ENCODE peak calls at places on chromosomes 11 and 22, in five cellular contexts. Y is kidney, K is ovary, O is upper lobe of left lung, G is Caco-2. V is an unnamed sample.
A peak's percentile ranks its signal among the peaks of the same experiment; 100 is the strongest.

GRCh38 chr11:45885274-45885920 is at the start of gene MAPK8IP1:
- DNase-seq in G (peak; percentile 67), O (peak; percentile 92), Y (peak; percentile 78), K (peak; percentile 43), V (peak; percentile 80)

GRCh38 chr11:94768602-94769511 is 701 bp downstream of the AMOTL1 start:
- DNase-seq in K (peak; percentile 28), G (no peak), O (peak; percentile 93), Y (peak; percentile 85), V (peak; percentile 54)

GRCh38 chr11:66478823-66479740 is 1.2 kb upstream of the DPP3 start:
- DNase-seq in Y (peak; percentile 85), K (peak; percentile 48), O (no peak), G (peak; percentile 74), V (peak; percentile 24)

GRCh38 chr22:47837703-47838102 is 1075.3 kb downstream of the TBC1D22A start:
- DNase-seq in G (no peak), O (no peak), K (no peak), Y (no peak), V (no peak)

GRCh38 chr22:21669026-21669425 is 3.2 kb downstream of the PPIL2 start:
- DNase-seq in K (no peak), Y (no peak), O (no peak), G (no peak), V (no peak)

GRCh38 chr11:100857236-100858005 is 170.3 kb downstream of the ARHGAP42 start:
- DNase-seq in G (no peak), K (no peak), O (no peak), Y (no peak), V (no peak)

GRCh38 chr11:84720706-84721402 is 906.3 kb downstream of the DLG2 start:
- DNase-seq in G (peak; percentile 28), O (peak; percentile 79), Y (peak; percentile 81), K (peak; percentile 14), V (peak; percentile 36)

GRCh38 chr11:76602431-76602861 is 68.1 kb downstream of the LRRC32 start:
- DNase-seq in G (no peak), O (peak; percentile 48), K (peak; percentile 84), Y (peak; percentile 82), V (no peak)

GRCh38 chr11:47204633-47204989 is 10.2 kb upstream of the DDB2 start:
- DNase-seq in Y (no peak), K (no peak), O (no peak), G (no peak), V (no peak)

GRCh38 chr22:48511211-48511610 is 1316.5 kb downstream of the BRD1 start:
- DNase-seq in Y (no peak), K (no peak), O (no peak), G (no peak), V (no peak)

GRCh38 chr11:125057370-125058060 is 5.6 kb upstream of the SLC37A2 start:
- DNase-seq in K (no peak), G (no peak), O (no peak), Y (peak; percentile 57), V (no peak)

GRCh38 chr11:62880803-62881578 is at the start of gene SLC3A2:
- DNase-seq in K (peak; percentile 89), Y (peak; percentile 97), O (peak; percentile 96), G (peak; percentile 92), V (peak; percentile 93)

GRCh38 chr11:134372961-134373360 is 39.1 kb downstream of the B3GAT1 start:
- DNase-seq in K (no peak), O (no peak), G (no peak), Y (peak; percentile 29), V (no peak)

GRCh38 chr22:34255042-34255441 is 334.8 kb upstream of the LARGE1 start:
- DNase-seq in Y (no peak), O (no peak), K (no peak), G (no peak), V (no peak)

GRCh38 chr11:78350646-78351165 is 66.9 kb downstream of the GAB2 start:
- DNase-seq in O (no peak), G (no peak), Y (no peak), K (no peak), V (peak; percentile 80)

GRCh38 chr22:25564979-25565677 is 653 bp downstream of the GRK3 start:
- DNase-seq in O (peak; percentile 92), G (peak; percentile 37), K (peak; percentile 24), Y (peak; percentile 81), V (no peak)

GRCh38 chr22:49247194-49247924 is 580.3 kb downstream of the BRD1 start:
- DNase-seq in K (no peak), Y (no peak), G (no peak), O (no peak), V (no peak)

GRCh38 chr11:4202749-4203148 is 108.2 kb downstream of the RRM1 start:
- DNase-seq in K (no peak), Y (no peak), G (no peak), O (no peak), V (no peak)

GRCh38 chr11:2102132-2102882 is 36.9 kb downstream of the IGF2 start:
- DNase-seq in K (no peak), Y (peak; percentile 37), O (no peak), G (no peak), V (no peak)

GRCh38 chr11:86182976-86183584 is 61.5 kb upstream of the EED start:
- DNase-seq in G (no peak), O (no peak), K (no peak), Y (no peak), V (no peak)

GRCh38 chr11:126277780-126278179 is 5.1 kb upstream of the TIRAP start:
- DNase-seq in K (no peak), Y (no peak), O (no peak), G (no peak), V (no peak)

GRCh38 chr22:37498289-37498909 is 12.2 kb upstream of the MFNG start:
- DNase-seq in K (no peak), O (peak; percentile 86), Y (no peak), G (peak; percentile 67), V (no peak)

GRCh38 chr11:34599406-34599901 is 21.4 kb upstream of the EHF start:
- DNase-seq in O (no peak), K (no peak), Y (no peak), G (peak; percentile 73), V (peak; percentile 72)

GRCh38 chr22:49657974-49658550 is 169.6 kb downstream of the BRD1 start:
- DNase-seq in K (no peak), Y (peak; percentile 59), O (no peak), G (no peak), V (no peak)

DNA sequence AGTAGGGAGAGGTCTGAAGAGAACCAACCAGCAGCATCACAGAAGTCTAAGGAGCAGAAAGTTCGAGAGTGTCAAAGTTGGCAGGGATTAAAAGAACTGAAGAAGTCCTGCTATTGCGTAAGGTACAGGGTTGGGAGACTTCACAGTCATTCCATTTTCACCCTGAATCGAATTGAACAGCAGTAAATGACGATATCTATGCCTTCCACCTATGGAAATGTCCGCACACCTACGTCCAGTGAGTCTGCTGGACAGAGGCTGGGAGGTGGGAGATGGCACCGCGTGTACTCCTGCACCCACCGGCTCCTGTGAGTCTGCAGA is 116.7 kb downstream of the MICAL3 start:
- DNase-seq in G (no peak), K (no peak), Y (no peak), O (no peak), V (no peak)
- H3K4me1 ChIP-seq in G (no peaks in the 10 kb centered on the region), K (peaks cover 12% of the 10 kb centered on the region), Y (peaks cover 20% of the 10 kb centered on the region), O (peaks cover 6% of the 10 kb centered on the region), V (peaks cover 67% of the 10 kb centered on the region)

GRCh38 chr11:43685483-43685882 is 4.9 kb downstream of the HSD17B12 start:
- DNase-seq in K (no peak), G (no peak), O (no peak), Y (no peak), V (no peak)
- TF ChIP-seq CTCF in K (no peak), G (no peak), O (no peak), Y (no peak), V (no peak)

GRCh38 chr11:113110046-113110445 is 148.8 kb downstream of the NCAM1 start:
- DNase-seq in G (no peak), K (no peak), Y (no peak), O (no peak), V (no peak)
- H3K4me1 ChIP-seq in G (no peaks in the 10 kb centered on the region), K (peaks cover 8% of the 10 kb centered on the region), Y (no peaks in the 10 kb centered on the region), O (no peaks in the 10 kb centered on the region), V (peaks cover 9% of the 10 kb centered on the region)

GRCh38 chr11:72238492-72239295 is 5.3 kb downstream of the PHOX2A start:
- DNase-seq in Y (no peak), K (no peak), O (no peak), G (peak; percentile 52), V (no peak)
- TF ChIP-seq CTCF in Y (no peak), K (no peak), O (no peak), G (no peak), V (no peak)